ENCODE peak calls at places on chromosomes 11 and 22, in nine cellular contexts. W is AG04450, F is GM23338, M is breast epithelium, K is AG09309, O is WTC11, E is nephron progenitor cell, G is mammary epithelial cell, C is A549. V is an unnamed sample.

GRCh38 chr22:38572065-38572464 is 2.1 kb upstream of the DMC1 start:
- DNase-seq in O (no peak), W (no peak), M (no peak), G (peak; percentile 32), E (peak; percentile 30), C (peak; percentile 44), K (no peak), F (peak; percentile 70), V (peak; percentile 33)

GRCh38 chr22:40654522-40655167 is 18.1 kb upstream of the MRTFA start:
- DNase-seq in M (peak; percentile 37), W (no peak), C (peak; percentile 43), O (no peak), F (peak; percentile 39), K (peak; percentile 39), E (no peak), G (peak; percentile 62), V (no peak)

GRCh38 chr11:65559951-65560537 is 1.9 kb upstream of the LTBP3 start:
- DNase-seq in C (peak; percentile 90), K (no peak), F (no peak), M (peak; percentile 74), O (no peak), E (no peak), W (no peak), G (peak; percentile 92), V (no peak)

GRCh38 chr11:103586756-103587155 is 449.7 kb upstream of the DDI1 start:
- DNase-seq in K (no peak), O (no peak), C (no peak), F (no peak), G (no peak), M (no peak), W (peak; percentile 13), E (no peak), V (no peak)

GRCh38 chr11:4606231-4607015 is 1.6 kb downstream of the TRIM68 start:
- DNase-seq in E (no peak), K (peak; percentile 11), F (no peak), G (no peak), O (no peak), W (no peak), M (no peak), C (no peak), V (no peak)

GRCh38 chr22:46659059-46659790 is 39.0 kb downstream of the GRAMD4 start:
- DNase-seq in E (no peak), G (no peak), C (no peak), F (no peak), K (no peak), O (no peak), M (no peak), W (no peak), V (no peak)

GRCh38 chr11:327581-327923 is 6.9 kb upstream of the IFITM3 start:
- DNase-seq in E (no peak), K (no peak), C (no peak), M (no peak), W (no peak), G (no peak), F (no peak), O (no peak), V (no peak)

GRCh38 chr22:19641254-19641982 is 72.9 kb upstream of the SEPTIN5 start:
- DNase-seq in C (peak; percentile 64), F (peak; percentile 91), W (no peak), G (peak; percentile 34), E (peak; percentile 74), K (no peak), O (peak; percentile 85), M (no peak), V (peak; percentile 59)

GRCh38 chr11:134665571-134666268 is 253.7 kb upstream of the B3GAT1 start:
- DNase-seq in W (no peak), M (no peak), O (no peak), K (no peak), G (no peak), E (no peak), C (no peak), F (no peak), V (no peak)

GRCh38 chr11:60919320-60919719 is 4.9 kb upstream of the TMEM132A start:
- DNase-seq in M (no peak), C (no peak), G (peak; percentile 17), O (no peak), K (no peak), F (no peak), W (no peak), E (no peak), V (no peak)

DNA sequence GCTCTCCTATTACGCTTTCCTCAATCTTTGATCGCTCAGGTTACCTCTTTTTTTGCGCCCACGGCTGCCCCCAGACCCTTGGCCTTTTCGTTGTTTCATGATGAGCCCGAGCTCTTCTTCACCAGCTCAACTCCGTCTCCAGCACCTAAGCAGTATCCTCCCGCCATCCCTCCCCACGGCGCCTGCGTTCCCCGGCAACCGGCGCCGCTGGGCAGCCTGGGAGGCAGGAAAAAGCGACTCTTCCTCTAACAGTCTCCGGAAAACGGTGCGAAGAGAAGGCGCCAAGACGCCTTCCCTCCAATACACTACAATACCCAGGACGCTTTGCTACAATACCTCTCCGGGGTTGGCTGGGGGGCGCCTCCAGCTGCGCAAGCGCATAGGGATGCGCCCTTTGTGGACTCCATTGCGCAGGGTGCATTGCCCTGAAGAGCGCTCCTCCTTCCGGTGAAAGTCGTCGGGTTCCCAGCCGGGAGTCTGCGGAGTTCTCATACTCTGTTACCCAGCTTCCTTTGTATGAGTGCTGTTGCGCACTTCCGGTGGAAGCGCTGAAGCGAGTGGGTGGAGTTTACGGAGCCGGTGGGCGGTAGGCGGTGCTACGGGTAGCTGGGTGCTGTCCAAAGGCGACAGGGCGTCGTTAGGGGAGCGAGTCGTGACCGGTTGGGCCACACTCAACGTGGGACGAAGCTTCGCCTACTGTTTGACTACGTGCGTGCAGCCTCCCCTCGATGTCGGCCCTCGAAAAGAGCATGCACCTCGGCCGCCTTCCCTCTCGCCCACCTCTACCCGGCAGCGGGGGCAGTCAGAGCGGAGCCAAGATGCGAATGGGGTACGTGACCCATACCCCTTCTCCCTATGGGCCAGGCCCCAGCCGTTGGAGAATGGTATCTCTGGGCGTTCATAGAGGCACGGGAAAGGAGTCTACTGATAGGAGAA is at the start of the genes C2CD3 and PPME1:
- DNase-seq in M (peak; percentile 99), C (peak; percentile 99), K (peak; percentile 98), O (peak; percentile 98), W (peak; percentile 99), F (peak; percentile 99), E (peak; percentile 94), G (peak; percentile 100), V (peak; percentile 93)
- TF ChIP-seq CTCF in M (no peak), C (peak; percentile 41), K (peak; percentile 45), O (no peak), W (peak; percentile 47), F (peak; percentile 24), E (no peak), G (peak; percentile 42), V (peak; percentile 53)

GRCh38 chr11:40338739-40339138 is 1120.7 kb downstream of the LRRC4C start:
- DNase-seq in K (no peak), E (no peak), C (peak; percentile 8), M (no peak), G (peak; percentile 55), F (peak; percentile 2), W (peak; percentile 11), O (no peak), V (no peak)
- TF ChIP-seq CTCF in K (no peak), E (no peak), C (no peak), M (no peak), G (no peak), F (no peak), W (peak; percentile 8), O (no peak), V (no peak)

GRCh38 chr22:48547971-48548370 is 1279.7 kb downstream of the BRD1 start:
- DNase-seq in W (no peak), K (no peak), C (no peak), G (no peak), E (no peak), O (no peak), F (no peak), M (no peak), V (no peak)
- TF ChIP-seq CTCF in W (no peak), K (no peak), C (no peak), G (no peak), E (no peak), O (no peak), F (no peak), M (no peak), V (no peak)

DNA sequence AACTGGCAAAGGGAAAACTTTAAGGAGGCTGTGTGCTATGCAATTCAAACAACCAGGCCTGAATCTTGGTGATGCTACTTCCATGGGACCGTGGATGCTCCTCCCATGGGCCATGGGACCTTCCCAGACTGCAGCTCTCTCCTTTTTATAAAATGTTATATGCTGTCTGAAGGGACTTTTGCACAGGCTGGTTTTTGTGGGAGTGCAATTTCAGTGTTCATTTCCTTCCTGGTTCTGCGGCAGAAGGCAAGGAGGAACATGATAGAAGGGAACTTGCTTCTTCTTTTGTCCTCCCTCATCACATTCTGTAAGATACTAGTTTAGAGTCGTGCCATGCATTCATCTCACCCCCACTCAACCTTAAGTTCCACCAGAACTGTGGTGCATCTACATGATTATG is 68.9 kb downstream of the C11orf58 start:
- DNase-seq in E (no peak), C (no peak), M (no peak), K (no peak), G (no peak), O (no peak), F (no peak), W (no peak), V (no peak)
- TF ChIP-seq CTCF in E (no peak), C (no peak), M (no peak), K (no peak), G (no peak), O (no peak), F (no peak), W (no peak), V (no peak)